ENCODE peak calls at places on chromosomes 2 and 18, in six cellular contexts. N, T, W, F, O and P are unnamed samples.

GRCh38 chr18:61581578-61582204 is 248.5 kb downstream of the CDH20 start:
- DNase-seq in N (peak; percentile 40), T (peak; percentile 31), W (no peak), F (peak; percentile 69), O (peak; percentile 15), P (peak; percentile 93)

GRCh38 chr2:141639809-141640208 is 491.0 kb downstream of the LRP1B start:
- DNase-seq in N (no peak), T (no peak), W (no peak), F (no peak), O (no peak), P (no peak)

GRCh38 chr2:46555011-46555410 is 75.6 kb downstream of the TMEM247 start:
- DNase-seq in N (peak; percentile 15), T (no peak), W (no peak), F (no peak), O (no peak), P (no peak)

GRCh38 chr2:40281021-40281940 is 170.6 kb downstream of the SLC8A1 start:
- DNase-seq in N (no peak), T (no peak), W (no peak), F (peak; percentile 73), O (no peak), P (no peak)

GRCh38 chr2:138787053-138787666 is 7.0 kb upstream of the NXPH2 start:
- DNase-seq in N (no peak), T (no peak), W (peak; percentile 42), F (peak; percentile 66), O (no peak), P (no peak)

GRCh38 chr2:187618813-187619212 is 64.6 kb upstream of the TFPI start:
- DNase-seq in N (no peak), T (no peak), W (no peak), F (peak; percentile 82), O (no peak), P (peak; percentile 31)

GRCh38 chr2:140589273-140589672 is 1541.5 kb downstream of the LRP1B start:
- DNase-seq in N (no peak), T (no peak), W (no peak), F (peak; percentile 39), O (no peak), P (no peak)

GRCh38 chr2:130755234-130756040 is at the start of gene AMER3:
- DNase-seq in N (no peak), T (no peak), W (peak; percentile 50), F (no peak), O (no peak), P (peak; percentile 92)

GRCh38 chr2:232321156-232321816 is 57.3 kb upstream of the ALPP start:
- DNase-seq in N (peak; percentile 88), T (no peak), W (no peak), F (no peak), O (no peak), P (no peak)